ENCODE peak calls at places on chromosome 2, in nine cellular contexts. One of them, this sample, is unnamed.

GRCh38 chr2:119389615-119390306 is 23.0 kb downstream of the DBI start:
- DNase-seq in neuronal stem cell: no peak
- DNase-seq in HCT116: no peak
- DNase-seq in endodermal cell: peak; percentile 39
- DNase-seq in IMR-90: peak; percentile 45
- DNase-seq in fibroblast of lung: peak; percentile 67
- DNase-seq in endothelial cell of umbilical vein: no peak
- DNase-seq in astrocyte: peak; percentile 56
- DNase-seq in mammary epithelial cell: peak; percentile 69
- DNase-seq in this sample: no peak

GRCh38 chr2:187959821-187960220 is 331.9 kb upstream of the GULP1 start:
- DNase-seq in HCT116: no peak
- DNase-seq in mammary epithelial cell: peak; percentile 31
- DNase-seq in IMR-90: peak; percentile 21
- DNase-seq in fibroblast of lung: no peak
- DNase-seq in astrocyte: no peak
- DNase-seq in endodermal cell: no peak
- DNase-seq in neuronal stem cell: no peak
- DNase-seq in endothelial cell of umbilical vein: no peak
- DNase-seq in this sample: no peak

GRCh38 chr2:182642328-182642727 is 73.7 kb upstream of the DNAJC10 start:
- DNase-seq in endothelial cell of umbilical vein: peak; percentile 56
- DNase-seq in neuronal stem cell: no peak
- DNase-seq in fibroblast of lung: peak; percentile 50
- DNase-seq in endodermal cell: peak; percentile 86
- DNase-seq in astrocyte: peak; percentile 23
- DNase-seq in IMR-90: peak; percentile 59
- DNase-seq in mammary epithelial cell: peak; percentile 44
- DNase-seq in HCT116: peak; percentile 63
- DNase-seq in this sample: peak; percentile 37

GRCh38 chr2:58448065-58448507 is 207.0 kb upstream of the FANCL start:
- DNase-seq in astrocyte: peak; percentile 59
- DNase-seq in endodermal cell: peak; percentile 97
- DNase-seq in IMR-90: peak; percentile 62
- DNase-seq in neuronal stem cell: peak; percentile 75
- DNase-seq in mammary epithelial cell: peak; percentile 35
- DNase-seq in HCT116: peak; percentile 88
- DNase-seq in endothelial cell of umbilical vein: peak; percentile 74
- DNase-seq in fibroblast of lung: peak; percentile 72
- DNase-seq in this sample: peak; percentile 61

GRCh38 chr2:88261725-88262124 is 91.6 kb downstream of the THNSL2 start:
- DNase-seq in IMR-90: no peak
- DNase-seq in astrocyte: no peak
- DNase-seq in mammary epithelial cell: no peak
- DNase-seq in neuronal stem cell: no peak
- DNase-seq in HCT116: no peak
- DNase-seq in endodermal cell: no peak
- DNase-seq in endothelial cell of umbilical vein: no peak
- DNase-seq in fibroblast of lung: no peak
- DNase-seq in this sample: no peak

GRCh38 chr2:28137221-28137620 is 246.7 kb downstream of the BABAM2 start:
- DNase-seq in mammary epithelial cell: peak; percentile 20
- DNase-seq in fibroblast of lung: peak; percentile 85
- DNase-seq in endothelial cell of umbilical vein: no peak
- DNase-seq in neuronal stem cell: no peak
- DNase-seq in endodermal cell: no peak
- DNase-seq in IMR-90: peak; percentile 86
- DNase-seq in HCT116: no peak
- DNase-seq in astrocyte: peak; percentile 79
- DNase-seq in this sample: no peak

GRCh38 chr2:151361674-151362380 is 4.4 kb downstream of the TNFAIP6 start:
- DNase-seq in endothelial cell of umbilical vein: no peak
- DNase-seq in mammary epithelial cell: no peak
- DNase-seq in HCT116: no peak
- DNase-seq in fibroblast of lung: peak; percentile 56
- DNase-seq in neuronal stem cell: no peak
- DNase-seq in astrocyte: peak; percentile 56
- DNase-seq in endodermal cell: no peak
- DNase-seq in IMR-90: no peak
- DNase-seq in this sample: no peak

GRCh38 chr2:130186391-130186790 is 4.3 kb downstream of the MZT2B start:
- DNase-seq in endodermal cell: no peak
- DNase-seq in HCT116: no peak
- DNase-seq in neuronal stem cell: no peak
- DNase-seq in mammary epithelial cell: no peak
- DNase-seq in fibroblast of lung: peak; percentile 14
- DNase-seq in astrocyte: no peak
- DNase-seq in IMR-90: no peak
- DNase-seq in endothelial cell of umbilical vein: no peak
- DNase-seq in this sample: no peak

GRCh38 chr2:149806651-149807050 is 219.1 kb upstream of the MMADHC start:
- DNase-seq in astrocyte: no peak
- DNase-seq in endothelial cell of umbilical vein: no peak
- DNase-seq in HCT116: no peak
- DNase-seq in endodermal cell: no peak
- DNase-seq in fibroblast of lung: no peak
- DNase-seq in mammary epithelial cell: no peak
- DNase-seq in IMR-90: no peak
- DNase-seq in neuronal stem cell: no peak
- DNase-seq in this sample: no peak

GRCh38 chr2:42651057-42651456 is 82.6 kb downstream of the MTA3 start:
- DNase-seq in mammary epithelial cell: no peak
- DNase-seq in astrocyte: no peak
- DNase-seq in HCT116: no peak
- DNase-seq in fibroblast of lung: no peak
- DNase-seq in IMR-90: peak; percentile 72
- DNase-seq in endodermal cell: no peak
- DNase-seq in endothelial cell of umbilical vein: no peak
- DNase-seq in neuronal stem cell: no peak
- DNase-seq in this sample: no peak

GRCh38 chr2:31802711-31803110 is 208.1 kb downstream of the MEMO1 start:
- DNase-seq in endodermal cell: no peak
- DNase-seq in mammary epithelial cell: no peak
- DNase-seq in astrocyte: no peak
- DNase-seq in endothelial cell of umbilical vein: no peak
- DNase-seq in neuronal stem cell: no peak
- DNase-seq in IMR-90: no peak
- DNase-seq in HCT116: no peak
- DNase-seq in fibroblast of lung: no peak
- DNase-seq in this sample: no peak

GRCh38 chr2:113886479-113887383 is 3.2 kb upstream of the ACTR3 start:
- DNase-seq in mammary epithelial cell: peak; percentile 77
- DNase-seq in endothelial cell of umbilical vein: no peak
- DNase-seq in astrocyte: peak; percentile 91
- DNase-seq in endodermal cell: no peak
- DNase-seq in HCT116: no peak
- DNase-seq in neuronal stem cell: no peak
- DNase-seq in fibroblast of lung: peak; percentile 94
- DNase-seq in IMR-90: peak; percentile 94
- DNase-seq in this sample: no peak

GRCh38 chr2:217895070-217895635 is 107.6 kb downstream of the TNS1 start:
- DNase-seq in neuronal stem cell: no peak
- DNase-seq in astrocyte: no peak
- DNase-seq in IMR-90: no peak
- DNase-seq in endothelial cell of umbilical vein: no peak
- DNase-seq in endodermal cell: no peak
- DNase-seq in mammary epithelial cell: no peak
- DNase-seq in HCT116: no peak
- DNase-seq in fibroblast of lung: no peak
- DNase-seq in this sample: no peak

DNA sequence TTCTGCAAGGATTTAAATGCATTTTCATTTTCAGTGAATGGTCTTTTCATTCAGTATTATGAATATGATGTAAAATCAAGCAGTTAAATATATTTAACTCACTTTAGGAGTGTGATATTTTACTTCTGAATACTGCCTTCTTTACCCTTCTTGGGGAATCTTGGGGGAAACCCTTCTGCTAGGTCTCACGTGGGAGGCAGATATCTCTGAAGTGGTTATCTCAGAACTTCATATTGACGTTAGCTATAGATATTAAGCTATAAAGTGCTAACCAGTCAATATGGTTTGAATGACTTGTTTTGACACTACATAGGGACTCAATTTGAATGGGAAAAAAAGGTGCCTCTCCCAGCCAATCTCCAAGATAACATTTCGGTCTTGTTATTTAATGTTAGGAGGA is 9.8 kb downstream of the REL start:
- DNase-seq in endodermal cell: no peak
- DNase-seq in mammary epithelial cell: no peak
- DNase-seq in neuronal stem cell: no peak
- DNase-seq in fibroblast of lung: no peak
- DNase-seq in endothelial cell of umbilical vein: no peak
- DNase-seq in HCT116: no peak
- DNase-seq in IMR-90: no peak
- DNase-seq in astrocyte: no peak
- DNase-seq in this sample: no peak
- H3K4me1 ChIP-seq in endodermal cell: no peaks in the 10 kb centered on the region
- H3K4me1 ChIP-seq in mammary epithelial cell: no peaks in the 10 kb centered on the region
- H3K4me1 ChIP-seq in neuronal stem cell: no peaks in the 10 kb centered on the region
- H3K4me1 ChIP-seq in fibroblast of lung: no peaks in the 10 kb centered on the region
- H3K4me1 ChIP-seq in endothelial cell of umbilical vein: peaks cover 14% of the 10 kb centered on the region
- H3K4me1 ChIP-seq in HCT116: no peaks in the 10 kb centered on the region
- H3K4me1 ChIP-seq in IMR-90: no peaks in the 10 kb centered on the region
- H3K4me1 ChIP-seq in astrocyte: no peaks in the 10 kb centered on the region
- H3K4me1 ChIP-seq in this sample: no peaks in the 10 kb centered on the region

GRCh38 chr2:231795525-231796327 is 9.5 kb downstream of the COPS7B start:
- DNase-seq in HCT116: peak; percentile 81
- DNase-seq in neuronal stem cell: no peak
- DNase-seq in endothelial cell of umbilical vein: peak; percentile 89
- DNase-seq in IMR-90: peak; percentile 75
- DNase-seq in mammary epithelial cell: peak; percentile 79
- DNase-seq in endodermal cell: no peak
- DNase-seq in astrocyte: peak; percentile 22
- DNase-seq in fibroblast of lung: peak; percentile 56
- DNase-seq in this sample: no peak

GRCh38 chr2:231791107-231791506 is 4.9 kb downstream of the COPS7B start:
- DNase-seq in endodermal cell: no peak
- DNase-seq in mammary epithelial cell: no peak
- DNase-seq in astrocyte: no peak
- DNase-seq in IMR-90: no peak
- DNase-seq in HCT116: no peak
- DNase-seq in neuronal stem cell: no peak
- DNase-seq in endothelial cell of umbilical vein: no peak
- DNase-seq in fibroblast of lung: no peak
- DNase-seq in this sample: no peak

GRCh38 chr2:231794383-231794782 is 8.1 kb downstream of the COPS7B start:
- DNase-seq in mammary epithelial cell: no peak
- DNase-seq in HCT116: no peak
- DNase-seq in fibroblast of lung: no peak
- DNase-seq in IMR-90: no peak
- DNase-seq in neuronal stem cell: no peak
- DNase-seq in endothelial cell of umbilical vein: no peak
- DNase-seq in endodermal cell: no peak
- DNase-seq in astrocyte: no peak
- DNase-seq in this sample: no peak
- H3K27ac ChIP-seq in mammary epithelial cell: no peak overlapping the region
- H3K27ac ChIP-seq in HCT116: no peak overlapping the region
- H3K27ac ChIP-seq in fibroblast of lung: no peak overlapping the region
- H3K27ac ChIP-seq in IMR-90: no peak overlapping the region
- H3K27ac ChIP-seq in neuronal stem cell: no peak overlapping the region
- H3K27ac ChIP-seq in endothelial cell of umbilical vein: no peak overlapping the region
- H3K27ac ChIP-seq in endodermal cell: no peak overlapping the region
- H3K27ac ChIP-seq in astrocyte: no peak overlapping the region
- H3K27ac ChIP-seq in this sample: no peak overlapping the region

GRCh38 chr2:132754392-132754791 is 84.4 kb upstream of the LYPD1 start:
- DNase-seq in mammary epithelial cell: no peak
- DNase-seq in astrocyte: no peak
- DNase-seq in neuronal stem cell: no peak
- DNase-seq in fibroblast of lung: no peak
- DNase-seq in endothelial cell of umbilical vein: no peak
- DNase-seq in IMR-90: no peak
- DNase-seq in HCT116: no peak
- DNase-seq in endodermal cell: no peak
- DNase-seq in this sample: no peak

GRCh38 chr2:132754867-132755472 is 85.0 kb upstream of the LYPD1 start:
- DNase-seq in IMR-90: no peak
- DNase-seq in astrocyte: no peak
- DNase-seq in fibroblast of lung: no peak
- DNase-seq in endothelial cell of umbilical vein: no peak
- DNase-seq in neuronal stem cell: no peak
- DNase-seq in endodermal cell: no peak
- DNase-seq in mammary epithelial cell: no peak
- DNase-seq in HCT116: no peak
- DNase-seq in this sample: no peak

GRCh38 chr2:132758995-132759394 is 89.0 kb upstream of the LYPD1 start:
- DNase-seq in endothelial cell of umbilical vein: no peak
- DNase-seq in neuronal stem cell: no peak
- DNase-seq in endodermal cell: no peak
- DNase-seq in HCT116: no peak
- DNase-seq in mammary epithelial cell: no peak
- DNase-seq in fibroblast of lung: no peak
- DNase-seq in astrocyte: no peak
- DNase-seq in IMR-90: no peak
- DNase-seq in this sample: no peak

GRCh38 chr2:132757676-132758075 is 87.7 kb upstream of the LYPD1 start:
- DNase-seq in endodermal cell: no peak
- DNase-seq in neuronal stem cell: no peak
- DNase-seq in endothelial cell of umbilical vein: no peak
- DNase-seq in fibroblast of lung: peak; percentile 60
- DNase-seq in HCT116: no peak
- DNase-seq in astrocyte: peak; percentile 50
- DNase-seq in IMR-90: peak; percentile 77
- DNase-seq in mammary epithelial cell: peak; percentile 46
- DNase-seq in this sample: no peak

GRCh38 chr2:132757002-132757598 is 87.1 kb upstream of the LYPD1 start:
- DNase-seq in endodermal cell: no peak
- DNase-seq in mammary epithelial cell: no peak
- DNase-seq in IMR-90: peak; percentile 47
- DNase-seq in HCT116: no peak
- DNase-seq in astrocyte: peak; percentile 15
- DNase-seq in endothelial cell of umbilical vein: no peak
- DNase-seq in fibroblast of lung: peak; percentile 22
- DNase-seq in neuronal stem cell: no peak
- DNase-seq in this sample: no peak
- H3K9ac ChIP-seq in endodermal cell: no peak overlapping the region
- H3K9ac ChIP-seq in mammary epithelial cell: no peak overlapping the region
- H3K9ac ChIP-seq in IMR-90: no peak overlapping the region
- H3K9ac ChIP-seq in HCT116: no peak overlapping the region
- H3K9ac ChIP-seq in astrocyte: no peak overlapping the region
- H3K9ac ChIP-seq in endothelial cell of umbilical vein: no peak overlapping the region
- H3K9ac ChIP-seq in fibroblast of lung: no peak overlapping the region
- H3K9ac ChIP-seq in neuronal stem cell: no peak overlapping the region
- H3K9ac ChIP-seq in this sample: no peak overlapping the region

DNA sequence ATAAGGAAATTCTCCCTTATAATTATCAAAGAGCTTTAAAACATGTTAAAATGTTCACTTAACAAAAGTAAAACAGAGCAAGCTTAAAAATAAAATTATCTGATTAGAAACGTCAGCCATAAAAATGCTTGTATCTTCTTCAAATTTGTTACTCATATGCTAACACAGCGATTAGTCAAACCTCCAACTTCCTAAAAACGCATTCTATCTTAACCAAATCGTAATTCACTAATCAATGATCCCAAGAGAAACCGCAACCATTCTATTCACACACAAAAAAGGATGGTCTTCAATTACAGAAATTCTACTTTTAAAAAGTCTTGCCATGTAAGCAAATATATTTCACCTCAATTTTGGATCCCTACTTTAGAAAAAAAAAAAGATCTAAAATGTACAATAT is 1.9 kb downstream of the STK17B start:
- DNase-seq in mammary epithelial cell: no peak
- DNase-seq in endodermal cell: no peak
- DNase-seq in neuronal stem cell: no peak
- DNase-seq in HCT116: no peak
- DNase-seq in IMR-90: no peak
- DNase-seq in endothelial cell of umbilical vein: peak; percentile 16
- DNase-seq in astrocyte: peak; percentile 9
- DNase-seq in fibroblast of lung: no peak
- DNase-seq in this sample: no peak
- H3K4me1 ChIP-seq in mammary epithelial cell: peaks cover 35% of the 10 kb centered on the region
- H3K4me1 ChIP-seq in endodermal cell: no peaks in the 10 kb centered on the region
- H3K4me1 ChIP-seq in neuronal stem cell: peaks cover 9% of the 10 kb centered on the region
- H3K4me1 ChIP-seq in HCT116: peaks cover 4% of the 10 kb centered on the region
- H3K4me1 ChIP-seq in IMR-90: peaks cover 7% of the 10 kb centered on the region
- H3K4me1 ChIP-seq in endothelial cell of umbilical vein: peaks cover 42% of the 10 kb centered on the region
- H3K4me1 ChIP-seq in astrocyte: peaks cover 34% of the 10 kb centered on the region
- H3K4me1 ChIP-seq in fibroblast of lung: peaks cover 4% of the 10 kb centered on the region
- H3K4me1 ChIP-seq in this sample: peaks cover 68% of the 10 kb centered on the region

This sample was measured in DND-41.